ENCODE peak calls at places on chromosomes 6 and 20, in four cellular contexts. One of them, this sample, is unnamed.
A peak's percentile ranks its signal among the peaks of the same experiment; 100 is the strongest.

GRCh38 chr6:1404713-1405098 is 15.3 kb downstream of the FOXF2 start:
- DNase-seq in GM20000: no peak
- DNase-seq in fibroblast of the aortic adventitia: no peak
- DNase-seq in DMS 273 treated with DMSO at 0.1 percent for 48 hours: no peak
- DNase-seq in this sample: no peak

GRCh38 chr20:22814475-22815205 is 220.5 kb upstream of the SSTR4 start:
- DNase-seq in fibroblast of the aortic adventitia: no peak
- DNase-seq in GM20000: no peak
- DNase-seq in DMS 273 treated with DMSO at 0.1 percent for 48 hours: no peak
- DNase-seq in this sample: no peak

GRCh38 chr20:44079968-44080560 is 106.9 kb downstream of the JPH2 start:
- DNase-seq in DMS 273 treated with DMSO at 0.1 percent for 48 hours: no peak
- DNase-seq in fibroblast of the aortic adventitia: peak; percentile 45
- DNase-seq in GM20000: no peak
- DNase-seq in this sample: no peak

GRCh38 chr20:6178537-6178936 is 55.7 kb upstream of the FERMT1 start:
- DNase-seq in DMS 273 treated with DMSO at 0.1 percent for 48 hours: no peak
- DNase-seq in fibroblast of the aortic adventitia: peak; percentile 63
- DNase-seq in GM20000: no peak
- DNase-seq in this sample: no peak

GRCh38 chr6:44056392-44057237 is 70.6 kb downstream of the MRPL14 start:
- DNase-seq in fibroblast of the aortic adventitia: peak; percentile 88
- DNase-seq in DMS 273 treated with DMSO at 0.1 percent for 48 hours: no peak
- DNase-seq in GM20000: no peak
- DNase-seq in this sample: no peak

GRCh38 chr6:20200761-20201160 is 11.5 kb downstream of the MBOAT1 start:
- DNase-seq in fibroblast of the aortic adventitia: no peak
- DNase-seq in DMS 273 treated with DMSO at 0.1 percent for 48 hours: no peak
- DNase-seq in GM20000: no peak
- DNase-seq in this sample: no peak

GRCh38 chr6:167756594-167756993 is 70.1 kb upstream of the AFDN start:
- DNase-seq in GM20000: no peak
- DNase-seq in fibroblast of the aortic adventitia: no peak
- DNase-seq in DMS 273 treated with DMSO at 0.1 percent for 48 hours: no peak
- DNase-seq in this sample: no peak

GRCh38 chr6:1215884-1216487 is 95.9 kb upstream of the FOXQ1 start:
- DNase-seq in fibroblast of the aortic adventitia: no peak
- DNase-seq in DMS 273 treated with DMSO at 0.1 percent for 48 hours: no peak
- DNase-seq in GM20000: no peak
- DNase-seq in this sample: no peak

GRCh38 chr6:99495466-99495865 is 19.8 kb downstream of the USP45 start:
- DNase-seq in fibroblast of the aortic adventitia: peak; percentile 3
- DNase-seq in DMS 273 treated with DMSO at 0.1 percent for 48 hours: no peak
- DNase-seq in GM20000: no peak
- DNase-seq in this sample: no peak

GRCh38 chr6:113381957-113382356 is 475.2 kb upstream of the MARCKS start:
- DNase-seq in DMS 273 treated with DMSO at 0.1 percent for 48 hours: peak; percentile 30
- DNase-seq in GM20000: peak; percentile 11
- DNase-seq in fibroblast of the aortic adventitia: peak; percentile 92
- DNase-seq in this sample: peak; percentile 43

GRCh38 chr6:19811397-19812079 is 25.6 kb upstream of the ID4 start:
- DNase-seq in fibroblast of the aortic adventitia: no peak
- DNase-seq in DMS 273 treated with DMSO at 0.1 percent for 48 hours: no peak
- DNase-seq in GM20000: no peak
- DNase-seq in this sample: no peak

GRCh38 chr6:99819853-99820252 is 174.2 kb downstream of the MCHR2 start:
- DNase-seq in GM20000: no peak
- DNase-seq in fibroblast of the aortic adventitia: no peak
- DNase-seq in DMS 273 treated with DMSO at 0.1 percent for 48 hours: no peak
- DNase-seq in this sample: no peak

GRCh38 chr6:6057442-6058053 is 50.8 kb upstream of the NRN1 start:
- DNase-seq in DMS 273 treated with DMSO at 0.1 percent for 48 hours: peak; percentile 56
- DNase-seq in fibroblast of the aortic adventitia: peak; percentile 30
- DNase-seq in GM20000: peak; percentile 65
- DNase-seq in this sample: peak; percentile 29

GRCh38 chr20:24742989-24743388 is 206.1 kb upstream of the CST7 start:
- DNase-seq in fibroblast of the aortic adventitia: no peak
- DNase-seq in GM20000: no peak
- DNase-seq in DMS 273 treated with DMSO at 0.1 percent for 48 hours: no peak
- DNase-seq in this sample: no peak

GRCh38 chr6:166930354-166930891 is 25.9 kb downstream of the RNASET2 start:
- DNase-seq in fibroblast of the aortic adventitia: no peak
- DNase-seq in GM20000: no peak
- DNase-seq in DMS 273 treated with DMSO at 0.1 percent for 48 hours: no peak
- DNase-seq in this sample: no peak

GRCh38 chr6:57021086-57021720 is 25.3 kb upstream of the KIAA1586 start:
- DNase-seq in GM20000: peak; percentile 63
- DNase-seq in fibroblast of the aortic adventitia: peak; percentile 74
- DNase-seq in DMS 273 treated with DMSO at 0.1 percent for 48 hours: peak; percentile 37
- DNase-seq in this sample: peak; percentile 16

GRCh38 chr6:167549187-167549586 is 224.3 kb downstream of the TTLL2 start:
- DNase-seq in GM20000: no peak
- DNase-seq in DMS 273 treated with DMSO at 0.1 percent for 48 hours: no peak
- DNase-seq in fibroblast of the aortic adventitia: no peak
- DNase-seq in this sample: no peak

GRCh38 chr20:49381558-49382493 is 100.6 kb downstream of the KCNB1 start:
- DNase-seq in GM20000: no peak
- DNase-seq in fibroblast of the aortic adventitia: peak; percentile 84
- DNase-seq in DMS 273 treated with DMSO at 0.1 percent for 48 hours: peak; percentile 84
- DNase-seq in this sample: no peak

GRCh38 chr6:19137419-19138035 is 699.6 kb upstream of the ID4 start:
- DNase-seq in GM20000: no peak
- DNase-seq in fibroblast of the aortic adventitia: no peak
- DNase-seq in DMS 273 treated with DMSO at 0.1 percent for 48 hours: no peak
- DNase-seq in this sample: no peak

GRCh38 chr20:24962182-24962492 is 13.1 kb downstream of the CST7 start:
- DNase-seq in GM20000: no peak
- DNase-seq in DMS 273 treated with DMSO at 0.1 percent for 48 hours: no peak
- DNase-seq in fibroblast of the aortic adventitia: no peak
- DNase-seq in this sample: no peak

GRCh38 chr6:26071135-26071534 is 16.1 kb upstream of the HFE start:
- DNase-seq in DMS 273 treated with DMSO at 0.1 percent for 48 hours: no peak
- DNase-seq in GM20000: no peak
- DNase-seq in fibroblast of the aortic adventitia: peak; percentile 44
- DNase-seq in this sample: no peak

GRCh38 chr6:127134136-127134535 is 15.7 kb downstream of the RSPO3 start:
- DNase-seq in GM20000: no peak
- DNase-seq in DMS 273 treated with DMSO at 0.1 percent for 48 hours: no peak
- DNase-seq in fibroblast of the aortic adventitia: no peak
- DNase-seq in this sample: no peak

GRCh38 chr6:24832794-24833193 is 34.1 kb upstream of the ARMH2 start:
- DNase-seq in GM20000: no peak
- DNase-seq in fibroblast of the aortic adventitia: no peak
- DNase-seq in DMS 273 treated with DMSO at 0.1 percent for 48 hours: no peak
- DNase-seq in this sample: no peak

This sample was measured in GM12864.